ENCODE peak calls at places on chromosomes 4 and X, in four cellular contexts. One of them, this sample, is unnamed. For H3K27me3, the result is how much of the 10 kb centered on the place peaks cover.

GRCh38 chrX:136784231-136784630 is 3.5 kb upstream of the ARHGEF6 start:
- DNase-seq in pancreas: no peak
- DNase-seq in PC-3: no peak
- DNase-seq in CD4-positive, alpha-beta T cell: no peak
- DNase-seq in this sample: peak

GRCh38 chrX:30795981-30796958 is 92.8 kb downstream of the TAB3 start:
- DNase-seq in pancreas: no peak
- DNase-seq in PC-3: no peak
- DNase-seq in CD4-positive, alpha-beta T cell: no peak
- DNase-seq in this sample: no peak

GRCh38 chrX:40736170-40736505 is 796 bp upstream of the MED14 start:
- DNase-seq in pancreas: no peak
- DNase-seq in PC-3: peak
- DNase-seq in CD4-positive, alpha-beta T cell: no peak
- DNase-seq in this sample: no peak

GRCh38 chr4:87506974-87507701 is 22.0 kb downstream of the SPARCL1 start:
- DNase-seq in pancreas: no peak
- DNase-seq in PC-3: no peak
- DNase-seq in CD4-positive, alpha-beta T cell: no peak
- DNase-seq in this sample: no peak

GRCh38 chr4:89992744-89993143 is 98.1 kb downstream of the MMRN1 start:
- DNase-seq in pancreas: no peak
- DNase-seq in PC-3: no peak
- DNase-seq in CD4-positive, alpha-beta T cell: no peak
- DNase-seq in this sample: peak

GRCh38 chr4:106316773-106317409 is 541 bp downstream of the AIMP1 start:
- DNase-seq in pancreas: no peak
- DNase-seq in PC-3: no peak
- DNase-seq in CD4-positive, alpha-beta T cell: no peak
- DNase-seq in this sample: peak

GRCh38 chr4:137212601-137213000 is 319.7 kb downstream of the PCDH18 start:
- DNase-seq in pancreas: no peak
- DNase-seq in PC-3: no peak
- DNase-seq in CD4-positive, alpha-beta T cell: no peak
- DNase-seq in this sample: no peak

GRCh38 chr4:134668237-134668636 is 466.6 kb upstream of the PABPC4L start:
- DNase-seq in pancreas: no peak
- DNase-seq in PC-3: peak
- DNase-seq in CD4-positive, alpha-beta T cell: no peak
- DNase-seq in this sample: peak

GRCh38 chrX:70079297-70079696 is 17.0 kb downstream of the OTUD6A start:
- DNase-seq in pancreas: no peak
- DNase-seq in PC-3: no peak
- DNase-seq in CD4-positive, alpha-beta T cell: no peak
- DNase-seq in this sample: no peak

GRCh38 chr4:173243321-173243720 is 74.7 kb downstream of the GALNT7 start:
- DNase-seq in pancreas: no peak
- DNase-seq in PC-3: peak
- DNase-seq in CD4-positive, alpha-beta T cell: no peak
- DNase-seq in this sample: peak

GRCh38 chr4:75180790-75181776 is 248.2 kb downstream of the PARM1 start:
- DNase-seq in pancreas: no peak
- DNase-seq in PC-3: peak
- DNase-seq in CD4-positive, alpha-beta T cell: no peak
- DNase-seq in this sample: peak

GRCh38 chrX:44871114-44871645 is 1.8 kb upstream of the KDM6A start:
- DNase-seq in pancreas: peak
- DNase-seq in PC-3: peak
- DNase-seq in CD4-positive, alpha-beta T cell: no peak
- DNase-seq in this sample: peak

GRCh38 chr4:38275331-38275821 is 315.2 kb downstream of the PTTG2 start:
- DNase-seq in pancreas: no peak
- DNase-seq in PC-3: peak
- DNase-seq in CD4-positive, alpha-beta T cell: no peak
- DNase-seq in this sample: peak

GRCh38 chr4:39043697-39044363 is 11.6 kb upstream of the TMEM156 start:
- DNase-seq in pancreas: no peak
- DNase-seq in PC-3: no peak
- DNase-seq in CD4-positive, alpha-beta T cell: no peak
- DNase-seq in this sample: no peak

GRCh38 chrX:71996826-71997225 is 86.2 kb downstream of the NHSL2 start:
- DNase-seq in pancreas: no peak
- DNase-seq in PC-3: no peak
- DNase-seq in CD4-positive, alpha-beta T cell: no peak
- DNase-seq in this sample: no peak

GRCh38 chr4:43089730-43090129 is 197.2 kb downstream of the GRXCR1 start:
- DNase-seq in pancreas: no peak
- DNase-seq in PC-3: peak
- DNase-seq in CD4-positive, alpha-beta T cell: no peak
- DNase-seq in this sample: no peak

GRCh38 chrX:99078301-99078700 is 1331.8 kb downstream of the PCDH19 start:
- DNase-seq in pancreas: no peak
- DNase-seq in PC-3: no peak
- DNase-seq in CD4-positive, alpha-beta T cell: no peak
- DNase-seq in this sample: no peak

GRCh38 chrX:118286066-118286758 is 59.7 kb upstream of the WDR44 start:
- DNase-seq in pancreas: no peak
- DNase-seq in PC-3: no peak
- DNase-seq in CD4-positive, alpha-beta T cell: no peak
- DNase-seq in this sample: no peak

GRCh38 chr4:89121711-89122387 is 10.5 kb downstream of the TIGD2 start:
- DNase-seq in pancreas: no peak
- DNase-seq in PC-3: no peak
- DNase-seq in CD4-positive, alpha-beta T cell: no peak
- DNase-seq in this sample: no peak

GRCh38 chr4:12359420-12359819 is 930.7 kb upstream of the HS3ST1 start:
- DNase-seq in pancreas: no peak
- DNase-seq in PC-3: no peak
- DNase-seq in CD4-positive, alpha-beta T cell: no peak
- DNase-seq in this sample: no peak

GRCh38 chrX:39214380-39215126 is 413.3 kb downstream of the MID1IP1 start:
- DNase-seq in pancreas: no peak
- DNase-seq in PC-3: no peak
- DNase-seq in CD4-positive, alpha-beta T cell: no peak
- DNase-seq in this sample: no peak

GRCh38 chr4:34158883-34159282 is 2085.4 kb downstream of the ARAP2 start:
- DNase-seq in pancreas: no peak
- DNase-seq in PC-3: peak
- DNase-seq in CD4-positive, alpha-beta T cell: no peak
- DNase-seq in this sample: no peak

GRCh38 chrX:24025741-24026402 is 1.1 kb downstream of the KLHL15 start:
- DNase-seq in pancreas: no peak
- DNase-seq in PC-3: peak
- DNase-seq in CD4-positive, alpha-beta T cell: no peak
- DNase-seq in this sample: peak

GRCh38 chr4:1579834-1580686 is 104.1 kb downstream of the FAM53A start:
- DNase-seq in pancreas: peak
- DNase-seq in PC-3: peak
- DNase-seq in CD4-positive, alpha-beta T cell: peak
- DNase-seq in this sample: peak

GRCh38 chrX:22090181-22090580 is 58.1 kb downstream of the PHEX start:
- DNase-seq in pancreas: no peak
- DNase-seq in PC-3: no peak
- DNase-seq in CD4-positive, alpha-beta T cell: no peak
- DNase-seq in this sample: no peak

GRCh38 chr4:129578336-129578735 is 482.4 kb downstream of the C4orf33 start:
- DNase-seq in pancreas: no peak
- DNase-seq in PC-3: no peak
- DNase-seq in CD4-positive, alpha-beta T cell: no peak
- DNase-seq in this sample: no peak

GRCh38 chrX:123899701-123900100 is 39.8 kb downstream of the XIAP start:
- DNase-seq in pancreas: no peak
- DNase-seq in PC-3: no peak
- DNase-seq in CD4-positive, alpha-beta T cell: no peak
- DNase-seq in this sample: no peak

GRCh38 chr4:82801910-82802521 is 3.4 kb upstream of the SCD5 start:
- DNase-seq in pancreas: no peak
- DNase-seq in PC-3: peak
- DNase-seq in CD4-positive, alpha-beta T cell: no peak
- DNase-seq in this sample: peak
- H3K27me3 ChIP-seq in pancreas: under half
- H3K27me3 ChIP-seq in PC-3: under half
- H3K27me3 ChIP-seq in CD4-positive, alpha-beta T cell: under half
- H3K27me3 ChIP-seq in this sample: under half

GRCh38 chr4:168708108-168708507 is 211.3 kb downstream of the PALLD start:
- DNase-seq in pancreas: no peak
- DNase-seq in PC-3: peak
- DNase-seq in CD4-positive, alpha-beta T cell: no peak
- DNase-seq in this sample: no peak
- H3K27me3 ChIP-seq in pancreas: under half
- H3K27me3 ChIP-seq in PC-3: under half
- H3K27me3 ChIP-seq in CD4-positive, alpha-beta T cell: under half
- H3K27me3 ChIP-seq in this sample: under half

DNA sequence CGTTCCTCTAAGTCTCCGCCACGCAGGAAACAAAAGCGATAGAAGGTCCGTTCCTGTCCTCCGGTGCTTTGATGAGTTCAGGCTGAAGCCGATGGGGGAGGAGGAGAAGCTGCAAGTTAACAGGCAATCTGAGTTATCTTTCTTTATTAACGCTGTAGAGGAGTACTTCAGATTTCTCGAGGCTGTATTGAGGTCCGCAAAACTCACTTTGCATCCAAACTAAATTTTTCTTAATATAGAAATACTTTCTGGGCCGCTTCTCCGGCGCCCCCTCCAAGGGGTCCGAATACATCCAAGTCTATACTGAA is 395 bp upstream of the SOWAHB start:
- DNase-seq in pancreas: no peak
- DNase-seq in PC-3: no peak
- DNase-seq in CD4-positive, alpha-beta T cell: no peak
- DNase-seq in this sample: no peak
- H3K27me3 ChIP-seq in pancreas: under half
- H3K27me3 ChIP-seq in PC-3: under half
- H3K27me3 ChIP-seq in CD4-positive, alpha-beta T cell: under half
- H3K27me3 ChIP-seq in this sample: under half

DNA sequence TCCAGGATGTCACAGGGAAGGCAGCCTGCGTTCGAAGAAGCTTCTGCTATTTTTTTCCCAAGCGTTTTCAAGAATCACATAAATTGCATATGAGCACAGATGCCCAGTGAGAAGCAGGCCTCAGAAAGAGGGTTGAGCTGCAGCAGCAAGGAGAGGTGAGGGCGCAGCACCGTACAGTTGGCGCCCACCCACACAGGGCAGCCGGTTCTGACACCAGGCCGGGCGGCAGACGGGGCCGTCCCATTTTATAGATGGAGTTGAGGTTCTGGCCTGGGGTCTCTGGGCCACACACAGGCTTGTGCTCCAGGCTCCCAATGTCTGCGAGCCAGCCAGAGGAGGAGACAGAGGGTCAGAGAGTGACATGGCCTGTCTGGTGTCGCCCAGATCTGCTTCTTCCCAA is 22.8 kb downstream of the CPZ start:
- DNase-seq in pancreas: peak
- DNase-seq in PC-3: no peak
- DNase-seq in CD4-positive, alpha-beta T cell: no peak
- DNase-seq in this sample: no peak
- H3K27me3 ChIP-seq in pancreas: under half
- H3K27me3 ChIP-seq in PC-3: under half
- H3K27me3 ChIP-seq in CD4-positive, alpha-beta T cell: under half
- H3K27me3 ChIP-seq in this sample: under half

DNA sequence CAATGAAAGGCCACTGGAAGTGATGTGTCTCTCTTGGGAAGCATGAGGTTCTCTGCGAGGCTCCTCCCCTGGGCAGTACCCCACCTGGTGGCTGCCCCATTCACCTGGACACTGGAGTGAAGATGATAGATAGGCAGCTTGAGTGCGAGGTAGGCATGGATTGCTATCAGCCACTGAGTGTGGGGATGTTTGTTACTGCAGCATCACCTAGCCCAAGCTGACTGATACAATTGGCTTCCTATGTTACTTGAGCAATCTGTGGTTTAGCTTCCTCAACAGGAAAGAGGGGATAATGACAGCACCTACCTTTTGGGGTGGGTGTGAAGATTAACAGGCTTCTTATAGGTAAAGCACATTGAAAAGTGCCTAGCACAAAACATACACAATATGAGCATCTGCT is 30.8 kb downstream of the ADRA2C start:
- DNase-seq in pancreas: no peak
- DNase-seq in PC-3: no peak
- DNase-seq in CD4-positive, alpha-beta T cell: no peak
- DNase-seq in this sample: no peak
- H3K27me3 ChIP-seq in pancreas: under half
- H3K27me3 ChIP-seq in PC-3: under half
- H3K27me3 ChIP-seq in CD4-positive, alpha-beta T cell: under half
- H3K27me3 ChIP-seq in this sample: under half

GRCh38 chrX:131068945-131069719 is 11.0 kb downstream of the ARHGAP36 start:
- DNase-seq in pancreas: peak
- DNase-seq in PC-3: peak
- DNase-seq in CD4-positive, alpha-beta T cell: no peak
- DNase-seq in this sample: peak

GRCh38 chrX:131067846-131068745 is 9.9 kb downstream of the ARHGAP36 start:
- DNase-seq in pancreas: no peak
- DNase-seq in PC-3: no peak
- DNase-seq in CD4-positive, alpha-beta T cell: no peak
- DNase-seq in this sample: no peak

GRCh38 chrX:131072871-131073571 is 14.9 kb downstream of the ARHGAP36 start:
- DNase-seq in pancreas: no peak
- DNase-seq in PC-3: no peak
- DNase-seq in CD4-positive, alpha-beta T cell: no peak
- DNase-seq in this sample: no peak

DNA sequence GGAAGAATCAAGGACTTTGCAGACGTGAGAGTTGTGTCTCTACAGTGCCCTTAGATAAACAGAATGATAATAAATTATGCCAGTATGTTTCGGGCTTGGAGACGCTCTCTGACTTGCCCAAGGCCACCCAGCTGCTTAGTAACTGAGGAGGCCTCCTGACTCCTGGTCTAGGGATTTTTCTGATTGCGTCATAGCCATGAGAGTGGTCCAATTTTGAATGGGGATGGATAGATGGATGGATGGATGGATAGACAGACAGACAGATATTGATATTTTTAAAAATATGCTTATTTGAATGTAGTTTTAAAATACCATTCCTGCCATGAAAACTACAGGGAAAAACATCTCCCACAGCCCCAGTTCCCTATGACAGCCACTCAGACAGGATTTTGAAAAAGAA is 15.5 kb downstream of the ARHGAP36 start:
- DNase-seq in pancreas: no peak
- DNase-seq in PC-3: no peak
- DNase-seq in CD4-positive, alpha-beta T cell: no peak
- DNase-seq in this sample: no peak
- H3K27me3 ChIP-seq in pancreas: under half
- H3K27me3 ChIP-seq in PC-3: under half
- H3K27me3 ChIP-seq in CD4-positive, alpha-beta T cell: half or more
- H3K27me3 ChIP-seq in this sample: under half

This sample was measured in small intestine.